ENCODE peak calls at places on chromosomes 5 and 9, in nine cellular contexts. L, A, E, I, W, U, O, R and P are unnamed samples.
A peak's percentile ranks its signal among the peaks of the same experiment; 100 is the strongest.

GRCh38 chr9:35858428-35858827 is 11.8 kb downstream of the OR13J1 start:
- DNase-seq in E (no peak), U (no peak), R (no peak), I (no peak), A (no peak), L (no peak), O (no peak), W (no peak), P (no peak)

GRCh38 chr5:23655674-23656073 is 148.3 kb downstream of the PRDM9 start:
- DNase-seq in O (no peak), U (no peak), I (no peak), L (no peak), A (no peak), R (no peak), W (no peak), E (no peak), P (no peak)

GRCh38 chr9:135990468-135991429 is 29.6 kb upstream of the UBAC1 start:
- DNase-seq in O (peak; percentile 57), U (peak; percentile 41), E (no peak), I (no peak), A (peak; percentile 67), W (peak; percentile 64), L (peak; percentile 80), R (peak; percentile 41), P (no peak)

GRCh38 chr5:36777105-36777757 is 99.3 kb upstream of the NIPBL start:
- DNase-seq in I (peak; percentile 20), U (peak; percentile 19), O (peak; percentile 24), R (no peak), W (peak; percentile 46), L (peak; percentile 26), A (peak; percentile 18), E (no peak), P (no peak)

GRCh38 chr9:16768816-16769215 is 101.7 kb downstream of the BNC2 start:
- DNase-seq in A (no peak), E (no peak), O (no peak), R (no peak), I (no peak), W (no peak), U (no peak), L (no peak), P (no peak)

GRCh38 chr5:40957048-40957447 is 47.8 kb downstream of the C7 start:
- DNase-seq in O (no peak), W (no peak), R (no peak), I (no peak), U (no peak), L (no peak), E (no peak), A (no peak), P (no peak)

GRCh38 chr5:170755679-170756456 is 27.7 kb upstream of the GABRP start:
- DNase-seq in A (no peak), W (no peak), U (peak; percentile 52), I (no peak), L (peak; percentile 42), E (peak; percentile 72), R (peak; percentile 85), O (no peak), P (no peak)

GRCh38 chr5:96880402-96881164 is 4.3 kb downstream of the ERAP2 start:
- DNase-seq in U (no peak), L (no peak), R (no peak), A (no peak), O (no peak), W (no peak), I (no peak), E (no peak), P (no peak)

GRCh38 chr9:122004589-122004988 is 88.5 kb downstream of the TTLL11 start:
- DNase-seq in L (no peak), A (no peak), U (no peak), E (no peak), R (no peak), O (no peak), W (no peak), I (no peak), P (no peak)

GRCh38 chr9:122008559-122008958 is 84.5 kb downstream of the TTLL11 start:
- DNase-seq in I (no peak), E (no peak), U (no peak), R (no peak), W (no peak), O (no peak), A (no peak), L (no peak), P (no peak)

GRCh38 chr9:122007837-122008236 is 85.3 kb downstream of the TTLL11 start:
- DNase-seq in W (no peak), E (no peak), I (no peak), A (no peak), U (no peak), O (no peak), L (no peak), R (no peak), P (no peak)

GRCh38 chr9:122001491-122002201 is 91.5 kb downstream of the TTLL11 start:
- DNase-seq in U (no peak), O (no peak), E (peak; percentile 65), W (no peak), L (no peak), A (no peak), I (no peak), R (no peak), P (no peak)

DNA sequence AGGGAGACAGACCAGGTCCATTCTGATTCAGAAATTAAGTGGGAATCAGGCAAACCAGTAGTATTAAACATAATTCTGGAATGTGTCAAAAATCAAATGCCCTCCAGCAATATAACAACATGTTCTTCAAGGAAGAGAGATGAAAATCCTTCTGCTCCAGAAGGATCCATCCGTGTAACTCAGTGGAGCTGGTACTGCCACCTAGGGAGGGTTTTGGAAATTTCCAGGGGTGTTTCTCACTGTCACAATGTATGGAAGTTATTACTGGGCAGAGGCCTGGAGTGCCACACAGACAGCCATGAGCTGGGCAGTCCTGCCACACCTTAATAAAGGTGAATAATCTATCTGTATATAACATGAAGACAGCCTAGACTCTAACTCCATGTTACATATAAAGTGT is 87.5 kb downstream of the TTLL11 start:
- DNase-seq in U (no peak), L (peak; percentile 31), E (no peak), A (no peak), R (no peak), I (no peak), O (no peak), W (no peak), P (no peak)
- TF ChIP-seq CTCF in U (peak; percentile 20), L (peak; percentile 71), E (peak; percentile 43), A (peak; percentile 31), R (no peak), I (peak; percentile 48), O (no peak), W (peak; percentile 18), P (peak; percentile 35)

DNA sequence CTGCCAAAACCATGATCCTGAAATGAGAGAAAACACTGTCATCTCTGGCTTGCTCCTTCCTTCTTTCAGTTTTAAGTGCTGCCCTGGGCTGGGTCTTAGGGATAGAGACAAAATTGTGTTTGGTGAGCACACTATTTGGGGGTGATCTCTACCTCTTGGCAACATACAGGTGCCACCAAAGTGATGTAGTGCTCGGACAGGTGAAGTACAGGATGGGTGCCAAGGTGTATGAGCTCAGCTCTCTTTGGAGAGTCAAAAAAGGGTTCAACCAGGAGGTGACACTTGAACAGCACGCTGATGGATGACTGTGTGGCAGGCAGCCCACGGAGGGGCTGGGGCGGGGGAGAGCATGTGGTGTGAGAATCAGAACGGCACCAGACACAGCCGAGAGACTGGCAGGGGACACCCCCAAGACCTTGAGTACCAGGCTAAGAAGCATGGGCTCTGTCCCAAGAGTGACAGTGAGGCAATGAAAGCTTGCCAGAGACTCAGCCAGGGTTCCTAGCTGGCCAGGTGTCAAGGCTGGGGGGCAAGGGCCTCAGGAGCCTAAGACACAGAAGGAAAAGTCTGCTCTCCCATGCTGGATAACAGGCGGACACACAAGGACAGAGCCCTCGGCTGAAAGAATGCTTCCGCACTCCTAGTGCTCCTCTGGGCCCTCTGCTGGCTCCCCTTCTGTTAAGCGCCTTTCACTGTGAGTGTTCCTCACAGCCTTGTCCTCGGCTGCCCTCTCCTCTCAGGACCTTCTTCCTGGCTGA is 2.5 kb downstream of the NHP2 start:
- DNase-seq in O (no peak), R (no peak), I (no peak), U (no peak), A (no peak), W (no peak), L (peak; percentile 29), E (no peak), P (no peak)
- TF ChIP-seq CTCF in O (no peak), R (no peak), I (no peak), U (no peak), A (no peak), W (no peak), L (peak; percentile 39), E (no peak), P (no peak)

GRCh38 chr9:137301086-137301947 is 754 bp downstream of the NRARP start:
- DNase-seq in L (peak; percentile 75), I (no peak), R (peak; percentile 68), A (peak; percentile 72), O (peak; percentile 32), E (peak; percentile 34), U (peak; percentile 26), W (peak; percentile 60), P (no peak)
- TF ChIP-seq CTCF in L (no peak), I (peak; percentile 43), R (no peak), A (no peak), O (no peak), E (peak; percentile 45), U (no peak), W (no peak), P (peak; percentile 6)

GRCh38 chr9:128882677-128883590 is 1.0 kb downstream of the LRRC8A start:
- DNase-seq in O (peak; percentile 37), E (no peak), L (no peak), A (peak; percentile 31), R (no peak), I (no peak), U (no peak), W (no peak), P (no peak)

GRCh38 chr9:128881627-128881883 is 195 bp downstream of the KYAT1 start:
- DNase-seq in A (no peak), E (no peak), W (no peak), I (no peak), R (no peak), U (no peak), L (no peak), O (no peak), P (no peak)

GRCh38 chr9:128884164-128884563 is 2.2 kb downstream of the LRRC8A start:
- DNase-seq in R (no peak), A (no peak), O (no peak), E (no peak), L (no peak), W (no peak), U (no peak), I (no peak), P (no peak)

GRCh38 chr9:128885376-128885775 is 3.4 kb downstream of the LRRC8A start:
- DNase-seq in O (no peak), U (no peak), A (no peak), L (no peak), W (no peak), I (no peak), E (no peak), R (no peak), P (no peak)

DNA sequence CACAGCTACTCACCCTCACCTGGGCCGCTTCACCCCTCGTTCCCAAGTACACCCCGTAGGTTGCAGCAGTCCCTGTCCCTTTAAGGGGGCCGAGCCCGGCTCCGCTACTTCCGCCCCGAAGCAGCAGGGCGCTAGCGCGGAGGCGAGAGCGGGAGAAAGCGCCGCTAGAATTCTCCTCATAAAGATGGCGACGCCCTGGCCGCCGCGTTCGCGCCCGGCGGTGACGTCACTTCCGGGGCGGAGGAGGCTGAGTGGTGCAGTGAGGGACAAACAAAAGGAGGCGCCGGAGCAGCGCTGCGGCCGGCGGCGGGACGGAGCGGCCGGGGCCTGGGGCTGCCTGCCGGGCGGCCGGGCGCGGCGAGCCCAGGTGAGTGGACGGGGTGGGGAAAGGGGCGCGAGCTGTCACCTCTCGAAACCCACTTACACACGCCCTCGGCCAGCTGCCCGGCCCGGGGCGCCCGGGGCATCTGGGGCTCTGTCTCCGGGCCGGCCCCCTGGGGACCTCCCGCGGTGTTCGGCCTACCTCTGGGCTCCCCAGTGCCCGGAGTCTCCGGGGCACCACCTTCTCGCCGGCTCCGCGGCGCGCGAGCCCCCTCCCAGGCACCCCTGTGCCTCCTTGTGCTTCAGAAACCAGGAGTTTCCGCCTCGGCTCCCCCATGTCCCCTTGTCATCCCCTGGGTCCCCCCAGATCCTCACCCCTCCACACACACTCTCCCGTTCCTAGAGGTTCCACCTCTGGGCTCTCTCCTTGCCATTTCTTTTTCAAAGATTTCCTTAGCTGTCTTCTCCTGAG is at the start of the genes KYAT1 and LRRC8A:
- DNase-seq in O (peak; percentile 97), E (peak; percentile 98), U (peak; percentile 98), W (peak; percentile 98), R (peak; percentile 98), I (peak; percentile 96), L (peak; percentile 98), A (peak; percentile 98), P (peak; percentile 96)
- TF ChIP-seq CTCF in O (no peak), E (peak; percentile 27), U (no peak), W (no peak), R (no peak), I (no peak), L (no peak), A (no peak), P (no peak)